ENCODE peak calls at places on chromosomes 2 and 18, in six cellular contexts. One of them, this sample, is unnamed.
A peak's percentile ranks its signal among the peaks of the same experiment; 100 is the strongest.

GRCh38 chr2:207224814-207225482 is 59.2 kb upstream of the KLF7 start:
- DNase-seq in activated naive CD4-positive, alpha-beta T cell: no peak
- DNase-seq in CD8-positive, alpha-beta memory T cell: no peak
- DNase-seq in G401: no peak
- DNase-seq in dorsolateral prefrontal cortex: no peak
- DNase-seq in tibial artery: no peak
- DNase-seq in this sample: no peak

GRCh38 chr2:85188852-85189251 is 55.7 kb downstream of the TCF7L1 start:
- DNase-seq in CD8-positive, alpha-beta memory T cell: no peak
- DNase-seq in dorsolateral prefrontal cortex: no peak
- DNase-seq in G401: no peak
- DNase-seq in activated naive CD4-positive, alpha-beta T cell: no peak
- DNase-seq in tibial artery: no peak
- DNase-seq in this sample: no peak

GRCh38 chr2:67085146-67085545 is 312.0 kb upstream of the ETAA1 start:
- DNase-seq in dorsolateral prefrontal cortex: no peak
- DNase-seq in G401: no peak
- DNase-seq in tibial artery: no peak
- DNase-seq in CD8-positive, alpha-beta memory T cell: no peak
- DNase-seq in activated naive CD4-positive, alpha-beta T cell: no peak
- DNase-seq in this sample: no peak

GRCh38 chr2:95381212-95382127 is 21.0 kb upstream of the FAHD2A start:
- DNase-seq in CD8-positive, alpha-beta memory T cell: no peak
- DNase-seq in dorsolateral prefrontal cortex: no peak
- DNase-seq in tibial artery: no peak
- DNase-seq in G401: no peak
- DNase-seq in activated naive CD4-positive, alpha-beta T cell: no peak
- DNase-seq in this sample: no peak

GRCh38 chr2:190529486-190530104 is 4.9 kb downstream of the NEMP2 start:
- DNase-seq in activated naive CD4-positive, alpha-beta T cell: no peak
- DNase-seq in CD8-positive, alpha-beta memory T cell: no peak
- DNase-seq in tibial artery: no peak
- DNase-seq in G401: no peak
- DNase-seq in dorsolateral prefrontal cortex: no peak
- DNase-seq in this sample: no peak

GRCh38 chr2:3266727-3267548 is 110.7 kb downstream of the EIPR1 start:
- DNase-seq in CD8-positive, alpha-beta memory T cell: no peak
- DNase-seq in G401: peak; percentile 89
- DNase-seq in tibial artery: no peak
- DNase-seq in activated naive CD4-positive, alpha-beta T cell: no peak
- DNase-seq in dorsolateral prefrontal cortex: peak; percentile 77
- DNase-seq in this sample: no peak

GRCh38 chr2:1459727-1460126 is 46.5 kb downstream of the TPO start:
- DNase-seq in G401: no peak
- DNase-seq in tibial artery: no peak
- DNase-seq in activated naive CD4-positive, alpha-beta T cell: no peak
- DNase-seq in dorsolateral prefrontal cortex: no peak
- DNase-seq in CD8-positive, alpha-beta memory T cell: no peak
- DNase-seq in this sample: no peak

GRCh38 chr2:121182520-121182919 is 102.5 kb downstream of the TFCP2L1 start:
- DNase-seq in CD8-positive, alpha-beta memory T cell: no peak
- DNase-seq in tibial artery: no peak
- DNase-seq in G401: no peak
- DNase-seq in activated naive CD4-positive, alpha-beta T cell: no peak
- DNase-seq in dorsolateral prefrontal cortex: no peak
- DNase-seq in this sample: no peak

GRCh38 chr2:159086332-159086731 is 117.9 kb downstream of the TANC1 start:
- DNase-seq in activated naive CD4-positive, alpha-beta T cell: no peak
- DNase-seq in dorsolateral prefrontal cortex: peak; percentile 51
- DNase-seq in tibial artery: peak; percentile 29
- DNase-seq in G401: peak; percentile 59
- DNase-seq in CD8-positive, alpha-beta memory T cell: no peak
- DNase-seq in this sample: peak; percentile 46

GRCh38 chr2:46392561-46393351 is 86.6 kb upstream of the TMEM247 start:
- DNase-seq in G401: no peak
- DNase-seq in CD8-positive, alpha-beta memory T cell: no peak
- DNase-seq in dorsolateral prefrontal cortex: no peak
- DNase-seq in activated naive CD4-positive, alpha-beta T cell: no peak
- DNase-seq in tibial artery: no peak
- DNase-seq in this sample: no peak

GRCh38 chr2:166612214-166612613 is 118.2 kb upstream of the SCN7A start:
- DNase-seq in CD8-positive, alpha-beta memory T cell: no peak
- DNase-seq in activated naive CD4-positive, alpha-beta T cell: no peak
- DNase-seq in tibial artery: no peak
- DNase-seq in dorsolateral prefrontal cortex: no peak
- DNase-seq in G401: no peak
- DNase-seq in this sample: no peak

GRCh38 chr18:67510831-67511230 is 5.7 kb downstream of the DSEL start:
- DNase-seq in CD8-positive, alpha-beta memory T cell: no peak
- DNase-seq in activated naive CD4-positive, alpha-beta T cell: no peak
- DNase-seq in tibial artery: no peak
- DNase-seq in G401: no peak
- DNase-seq in dorsolateral prefrontal cortex: no peak
- DNase-seq in this sample: no peak

GRCh38 chr2:84631985-84632384 is 115.7 kb downstream of the DNAH6 start:
- DNase-seq in dorsolateral prefrontal cortex: no peak
- DNase-seq in activated naive CD4-positive, alpha-beta T cell: no peak
- DNase-seq in G401: no peak
- DNase-seq in tibial artery: no peak
- DNase-seq in CD8-positive, alpha-beta memory T cell: no peak
- DNase-seq in this sample: no peak

GRCh38 chr18:57803119-57803969 is at the start of gene ATP8B1:
- DNase-seq in activated naive CD4-positive, alpha-beta T cell: no peak
- DNase-seq in dorsolateral prefrontal cortex: no peak
- DNase-seq in G401: no peak
- DNase-seq in CD8-positive, alpha-beta memory T cell: no peak
- DNase-seq in tibial artery: peak; percentile 67
- DNase-seq in this sample: peak; percentile 77

GRCh38 chr2:43402002-43402401 is 175.6 kb upstream of the ZFP36L2 start:
- DNase-seq in activated naive CD4-positive, alpha-beta T cell: no peak
- DNase-seq in dorsolateral prefrontal cortex: no peak
- DNase-seq in CD8-positive, alpha-beta memory T cell: no peak
- DNase-seq in tibial artery: no peak
- DNase-seq in G401: no peak
- DNase-seq in this sample: no peak

GRCh38 chr2:237072067-237072931 is 13.4 kb upstream of the COPS8 start:
- DNase-seq in G401: peak; percentile 49
- DNase-seq in dorsolateral prefrontal cortex: peak; percentile 49
- DNase-seq in CD8-positive, alpha-beta memory T cell: peak; percentile 77
- DNase-seq in tibial artery: peak; percentile 84
- DNase-seq in activated naive CD4-positive, alpha-beta T cell: peak; percentile 50
- DNase-seq in this sample: peak; percentile 86

GRCh38 chr2:205780645-205781044 is 98.3 kb downstream of the NRP2 start:
- DNase-seq in activated naive CD4-positive, alpha-beta T cell: no peak
- DNase-seq in G401: no peak
- DNase-seq in tibial artery: no peak
- DNase-seq in CD8-positive, alpha-beta memory T cell: no peak
- DNase-seq in dorsolateral prefrontal cortex: no peak
- DNase-seq in this sample: no peak

GRCh38 chr2:85226783-85227182 is 93.6 kb downstream of the TCF7L1 start:
- DNase-seq in CD8-positive, alpha-beta memory T cell: no peak
- DNase-seq in dorsolateral prefrontal cortex: no peak
- DNase-seq in G401: no peak
- DNase-seq in activated naive CD4-positive, alpha-beta T cell: no peak
- DNase-seq in tibial artery: no peak
- DNase-seq in this sample: no peak

GRCh38 chr18:8507361-8507760 is 101.9 kb upstream of the RAB12 start:
- DNase-seq in CD8-positive, alpha-beta memory T cell: no peak
- DNase-seq in tibial artery: no peak
- DNase-seq in activated naive CD4-positive, alpha-beta T cell: no peak
- DNase-seq in G401: no peak
- DNase-seq in dorsolateral prefrontal cortex: no peak
- DNase-seq in this sample: peak; percentile 33

GRCh38 chr2:44246436-44246835 is 28.8 kb upstream of the SLC3A1 start:
- DNase-seq in dorsolateral prefrontal cortex: no peak
- DNase-seq in CD8-positive, alpha-beta memory T cell: no peak
- DNase-seq in G401: no peak
- DNase-seq in tibial artery: no peak
- DNase-seq in activated naive CD4-positive, alpha-beta T cell: no peak
- DNase-seq in this sample: peak; percentile 62

GRCh38 chr18:75923169-75923568 is 495.7 kb upstream of the SMIM21 start:
- DNase-seq in activated naive CD4-positive, alpha-beta T cell: no peak
- DNase-seq in tibial artery: peak; percentile 67
- DNase-seq in CD8-positive, alpha-beta memory T cell: no peak
- DNase-seq in dorsolateral prefrontal cortex: peak; percentile 30
- DNase-seq in G401: peak; percentile 79
- DNase-seq in this sample: peak; percentile 16

GRCh38 chr2:226802573-226802972 is 3.0 kb upstream of the IRS1 start:
- DNase-seq in dorsolateral prefrontal cortex: no peak
- DNase-seq in activated naive CD4-positive, alpha-beta T cell: no peak
- DNase-seq in tibial artery: no peak
- DNase-seq in CD8-positive, alpha-beta memory T cell: no peak
- DNase-seq in G401: peak; percentile 90
- DNase-seq in this sample: peak; percentile 97

GRCh38 chr2:74548285-74548918 is 5.3 kb downstream of the LOXL3 start:
- DNase-seq in tibial artery: no peak
- DNase-seq in CD8-positive, alpha-beta memory T cell: no peak
- DNase-seq in G401: peak; percentile 27
- DNase-seq in activated naive CD4-positive, alpha-beta T cell: no peak
- DNase-seq in dorsolateral prefrontal cortex: peak; percentile 14
- DNase-seq in this sample: no peak

GRCh38 chr2:63257473-63257872 is 206.8 kb downstream of the OTX1 start:
- DNase-seq in dorsolateral prefrontal cortex: no peak
- DNase-seq in CD8-positive, alpha-beta memory T cell: no peak
- DNase-seq in activated naive CD4-positive, alpha-beta T cell: no peak
- DNase-seq in G401: no peak
- DNase-seq in tibial artery: no peak
- DNase-seq in this sample: no peak

GRCh38 chr2:112626604-112627059 is 19.1 kb upstream of the SLC20A1 start:
- DNase-seq in tibial artery: peak; percentile 41
- DNase-seq in CD8-positive, alpha-beta memory T cell: peak; percentile 73
- DNase-seq in G401: peak; percentile 86
- DNase-seq in dorsolateral prefrontal cortex: peak; percentile 88
- DNase-seq in activated naive CD4-positive, alpha-beta T cell: peak; percentile 30
- DNase-seq in this sample: peak; percentile 83

GRCh38 chr2:188326669-188327301 is 35.1 kb downstream of the GULP1 start:
- DNase-seq in tibial artery: no peak
- DNase-seq in G401: no peak
- DNase-seq in dorsolateral prefrontal cortex: no peak
- DNase-seq in CD8-positive, alpha-beta memory T cell: no peak
- DNase-seq in activated naive CD4-positive, alpha-beta T cell: no peak
- DNase-seq in this sample: peak; percentile 88

GRCh38 chr2:1833726-1834125 is 89.4 kb upstream of the PXDN start:
- DNase-seq in G401: no peak
- DNase-seq in CD8-positive, alpha-beta memory T cell: peak; percentile 18
- DNase-seq in activated naive CD4-positive, alpha-beta T cell: no peak
- DNase-seq in tibial artery: no peak
- DNase-seq in dorsolateral prefrontal cortex: no peak
- DNase-seq in this sample: no peak

GRCh38 chr2:44063007-44063406 is 67.2 kb upstream of the LRPPRC start:
- DNase-seq in dorsolateral prefrontal cortex: no peak
- DNase-seq in CD8-positive, alpha-beta memory T cell: no peak
- DNase-seq in G401: no peak
- DNase-seq in tibial artery: no peak
- DNase-seq in activated naive CD4-positive, alpha-beta T cell: no peak
- DNase-seq in this sample: no peak

GRCh38 chr18:49728542-49728941 is 84.8 kb downstream of the ACAA2 start:
- DNase-seq in tibial artery: no peak
- DNase-seq in CD8-positive, alpha-beta memory T cell: no peak
- DNase-seq in dorsolateral prefrontal cortex: no peak
- DNase-seq in activated naive CD4-positive, alpha-beta T cell: no peak
- DNase-seq in G401: peak; percentile 32
- DNase-seq in this sample: peak; percentile 33

GRCh38 chr2:96240341-96241038 is 25.3 kb downstream of the TMEM127 start:
- DNase-seq in dorsolateral prefrontal cortex: peak; percentile 83
- DNase-seq in activated naive CD4-positive, alpha-beta T cell: no peak
- DNase-seq in CD8-positive, alpha-beta memory T cell: no peak
- DNase-seq in tibial artery: no peak
- DNase-seq in G401: peak; percentile 95
- DNase-seq in this sample: no peak

GRCh38 chr18:51279367-51279984 is 82.0 kb upstream of the MEX3C start:
- DNase-seq in tibial artery: no peak
- DNase-seq in dorsolateral prefrontal cortex: no peak
- DNase-seq in activated naive CD4-positive, alpha-beta T cell: no peak
- DNase-seq in G401: no peak
- DNase-seq in CD8-positive, alpha-beta memory T cell: no peak
- DNase-seq in this sample: no peak